ENCODE peak calls at places on chromosomes 6 and 20, in five cellular contexts. B is H1, F is SK-N-SH, M is HepG2, S is GM12878. Z is an unnamed sample.

GRCh38 chr6:22800451-22800850 is 231.1 kb downstream of the HDGFL1 start:
- DNase-seq in B (no peak), F (no peak), M (no peak), S (no peak), Z (no peak)

GRCh38 chr6:6686748-6687601 is 98.5 kb downstream of the LY86 start:
- DNase-seq in B (peak), F (peak), M (peak), S (no peak), Z (no peak)

GRCh38 chr20:13322621-13323020 is 101.5 kb downstream of the ISM1 start:
- DNase-seq in B (no peak), F (no peak), M (peak), S (no peak), Z (no peak)

GRCh38 chr20:17177341-17177740 is 49.5 kb upstream of the PCSK2 start:
- DNase-seq in B (no peak), F (no peak), M (no peak), S (no peak), Z (no peak)

GRCh38 chr6:15389079-15389758 is 143.3 kb downstream of the JARID2 start:
- DNase-seq in B (no peak), F (no peak), M (no peak), S (no peak), Z (peak)

GRCh38 chr20:59035381-59035780 is 3.2 kb upstream of the ATP5F1E start:
- DNase-seq in B (no peak), F (no peak), M (no peak), S (no peak), Z (no peak)

GRCh38 chr6:10838794-10839333 is 525 bp upstream of the MAK start:
- DNase-seq in B (no peak), F (no peak), M (no peak), S (peak), Z (no peak)

GRCh38 chr6:134391221-134391620 is 73.3 kb upstream of the SGK1 start:
- DNase-seq in B (no peak), F (no peak), M (no peak), S (no peak), Z (no peak)

GRCh38 chr6:28353981-28354676 is 4.4 kb downstream of the ZKSCAN3 start:
- DNase-seq in B (no peak), F (no peak), M (no peak), S (no peak), Z (peak)

GRCh38 chr6:167667204-167668018 is 159.3 kb upstream of the AFDN start:
- DNase-seq in B (no peak), F (no peak), M (no peak), S (no peak), Z (no peak)
- H2AFZ ChIP-seq in B (no peak), F (no peak), M (no peak), S (no peak), Z (no peak)

GRCh38 chr6:169798764-169799473 is 47.5 kb downstream of the ERMARD start:
- DNase-seq in B (no peak), F (no peak), M (no peak), S (no peak), Z (no peak)
- TF ChIP-seq USF2 in B (no peak), F (no peak), M (no peak), S (no peak), Z (no peak)

GRCh38 chr20:42190084-42190483 is 571.9 kb upstream of the CHD6 start:
- DNase-seq in B (no peak), F (no peak), M (no peak), S (no peak), Z (no peak)

GRCh38 chr20:42191140-42191860 is 573.1 kb upstream of the CHD6 start:
- DNase-seq in B (no peak), F (no peak), M (no peak), S (no peak), Z (no peak)

GRCh38 chr20:42183147-42183546 is 565.0 kb upstream of the CHD6 start:
- DNase-seq in B (no peak), F (no peak), M (no peak), S (no peak), Z (no peak)

GRCh38 chr20:42181064-42181463 is 562.9 kb upstream of the CHD6 start:
- DNase-seq in B (no peak), F (no peak), M (no peak), S (no peak), Z (no peak)

DNA sequence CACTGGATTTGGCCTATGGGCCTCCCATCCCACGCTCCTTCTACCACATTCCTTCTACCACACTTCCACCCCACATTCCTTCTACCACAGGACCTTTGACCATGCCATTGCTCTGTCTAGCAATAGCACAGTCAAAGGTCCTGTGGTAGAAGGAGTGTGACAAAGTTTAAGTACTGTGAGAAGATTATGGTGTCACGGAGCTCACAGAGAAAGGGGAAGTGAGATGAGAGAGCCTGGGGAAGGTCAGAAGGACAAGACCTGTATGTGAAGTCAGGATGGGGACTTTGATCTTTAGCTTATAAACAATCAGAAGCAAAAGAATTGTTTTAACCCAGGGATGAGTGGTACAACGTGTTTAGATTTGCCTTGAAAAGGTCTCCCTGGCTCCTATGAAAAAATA is 568.2 kb upstream of the CHD6 start:
- DNase-seq in B (no peak), F (no peak), M (no peak), S (no peak), Z (no peak)
- H2AFZ ChIP-seq in B (no peak), F (no peak), M (no peak), S (no peak), Z (no peak)

GRCh38 chr20:38147751-38148150 is 17.3 kb downstream of the TGM2 start:
- DNase-seq in B (no peak), F (no peak), M (no peak), S (no peak), Z (no peak)
- TF ChIP-seq USF2 in B (no peak), F (no peak), M (no peak), S (no peak), Z (no peak)